ENCODE peak calls at places on chromosomes 16 and 17, in six cellular contexts. A is stimulated activated CD8-positive, alpha-beta memory T cell treated with anti-CD3 and anti-CD28 coated beads, Interleukin-12 subunit alpha, Interleukin-12 subunit beta, amount 100 ng/mL, for 1 hour; T is stimulated activated effector memory CD8-positive, alpha-beta T cell treated with anti-CD3 and anti-CD28 coated beads, Interleukin-12 subunit alpha, Interleukin-12 subunit beta, amount 100 ng/mL, for 72 hours; G is A172; E is activated T-cell treated with anti-CD3 and anti-CD28 coated beads, Interleukin-2, amount 50 U/mL, for 24 hours; O is iPS-NIHi11. Z is an unnamed sample.

GRCh38 chr17:7022791-7023571 is at the start of gene BCL6B:
- DNase-seq in E (peak), O (peak), G (no peak), A (no peak), T (no peak), Z (no peak)

GRCh38 chr16:47886631-47887415 is 269.0 kb downstream of the ABCC12 start:
- DNase-seq in G (no peak), A (no peak), T (no peak), E (no peak), O (no peak), Z (no peak)

GRCh38 chr17:66365204-66365524 is 62.8 kb downstream of the PRKCA start:
- DNase-seq in T (no peak), E (no peak), O (no peak), A (no peak), G (peak), Z (no peak)

GRCh38 chr17:63450551-63450950 is 4.4 kb upstream of the CYB561 start:
- DNase-seq in G (peak), T (no peak), E (no peak), O (no peak), A (no peak), Z (no peak)

GRCh38 chr17:47905221-47905733 is 9.2 kb downstream of the SP2 start:
- DNase-seq in O (no peak), A (no peak), G (peak), T (no peak), E (no peak), Z (peak)

GRCh38 chr16:49883111-49883829 is 27.4 kb upstream of the ZNF423 start:
- DNase-seq in A (no peak), E (no peak), T (no peak), G (no peak), O (no peak), Z (no peak)

GRCh38 chr17:901964-902363 is 77.6 kb downstream of the NXN start:
- DNase-seq in E (no peak), A (no peak), T (no peak), G (no peak), O (no peak), Z (no peak)

GRCh38 chr16:12958366-12958765 is 57.0 kb downstream of the SHISA9 start:
- DNase-seq in A (no peak), G (no peak), E (no peak), T (no peak), O (no peak), Z (no peak)

GRCh38 chr17:4833941-4834501 is 881 bp downstream of the MINK1 start:
- DNase-seq in E (peak), G (peak), T (no peak), O (no peak), A (no peak), Z (peak)